ENCODE peak calls at places on chromosomes 4 and X, in six cellular contexts. Y is mesendoderm, A is hepatic stellate cell, X is omental fat pad, P is type B pancreatic cell, S is nucleus accumbens. V is an unnamed sample.

GRCh38 chrX:116490091-116490490 is 27.3 kb upstream of the CT83 start:
- DNase-seq in A (no peak), P (no peak), Y (no peak), S (no peak), X (no peak), V (no peak)

GRCh38 chrX:66602381-66602938 is 36.4 kb downstream of the EDA2R start:
- DNase-seq in P (no peak), S (peak; percentile 39), A (no peak), X (no peak), Y (peak; percentile 12), V (no peak)

GRCh38 chrX:153327561-153327960 is 6.0 kb upstream of the PNMA6F start:
- DNase-seq in P (no peak), S (no peak), Y (no peak), X (no peak), A (no peak), V (no peak)

GRCh38 chrX:119899125-119899524 is 3.4 kb downstream of the AKAP14 start:
- DNase-seq in X (no peak), P (no peak), S (no peak), A (no peak), Y (no peak), V (no peak)

GRCh38 chr4:95517799-95518198 is 31.0 kb downstream of the UNC5C start:
- DNase-seq in P (no peak), X (no peak), Y (no peak), S (no peak), A (no peak), V (no peak)

GRCh38 chr4:16897991-16898827 is at the start of gene LDB2:
- DNase-seq in A (peak; percentile 52), P (no peak), Y (peak; percentile 97), S (peak; percentile 17), X (no peak), V (peak; percentile 92)

GRCh38 chr4:2931765-2932560 is 31.2 kb downstream of the NOP14 start:
- DNase-seq in S (no peak), Y (no peak), A (no peak), P (no peak), X (no peak), V (no peak)

GRCh38 chrX:108261541-108262218 is 170.1 kb downstream of the ATG4A start:
- DNase-seq in Y (no peak), S (no peak), P (no peak), A (no peak), X (no peak), V (peak; percentile 92)

GRCh38 chr4:159455675-159456235 is 352.9 kb downstream of the RAPGEF2 start:
- DNase-seq in S (no peak), A (peak; percentile 47), Y (peak; percentile 65), X (no peak), P (no peak), V (peak; percentile 48)

GRCh38 chr4:183140911-183141320 is 41.9 kb downstream of the WWC2 start:
- DNase-seq in Y (peak; percentile 50), X (no peak), A (no peak), P (no peak), S (no peak), V (no peak)

GRCh38 chr4:177596035-177596434 is 153.8 kb upstream of the AGA start:
- DNase-seq in Y (peak; percentile 91), P (no peak), S (no peak), X (no peak), A (peak; percentile 42), V (peak; percentile 74)

GRCh38 chrX:39813631-39814246 is 284.0 kb downstream of the BCOR start:
- DNase-seq in P (no peak), A (no peak), S (peak; percentile 47), Y (no peak), X (no peak), V (peak; percentile 89)

GRCh38 chrX:46180258-46180687 is 364.9 kb downstream of the ZNF674 start:
- DNase-seq in S (no peak), A (peak; percentile 12), P (no peak), X (no peak), Y (peak; percentile 26), V (peak; percentile 56)

GRCh38 chr4:16764622-16765021 is 133.8 kb downstream of the LDB2 start:
- DNase-seq in P (no peak), A (no peak), Y (peak; percentile 70), S (no peak), X (no peak), V (no peak)

GRCh38 chrX:2282490-2283090 is 218.2 kb downstream of the DHRSX start:
- DNase-seq in X (no peak), Y (no peak), S (no peak), P (no peak), A (no peak), V (no peak)

GRCh38 chr4:132982151-132982550 is 166.9 kb upstream of the PCDH10 start:
- DNase-seq in P (no peak), X (no peak), A (no peak), S (no peak), Y (peak; percentile 93), V (peak; percentile 66)

GRCh38 chr4:128707864-128708263 is 101.6 kb upstream of the JADE1 start:
- DNase-seq in P (no peak), X (no peak), Y (no peak), S (no peak), A (no peak), V (peak; percentile 44)

GRCh38 chr4:152665691-152666410 is 13.9 kb downstream of the TMEM154 start:
- DNase-seq in P (no peak), Y (no peak), X (no peak), S (no peak), A (no peak), V (no peak)

GRCh38 chr4:37601527-37601926 is 84.6 kb downstream of the RELL1 start:
- DNase-seq in Y (no peak), P (no peak), A (peak; percentile 33), S (no peak), X (no peak), V (peak; percentile 71)

GRCh38 chrX:46819136-46819535 is 17.7 kb upstream of the RP2 start:
- DNase-seq in X (no peak), P (peak; percentile 36), S (no peak), A (no peak), Y (peak; percentile 52), V (no peak)

GRCh38 chr4:41363384-41363981 is 106.8 kb downstream of the UCHL1 start:
- DNase-seq in S (peak; percentile 25), P (no peak), X (no peak), Y (peak; percentile 54), A (no peak), V (peak; percentile 80)

GRCh38 chrX:42684062-42684461 is 93.9 kb downstream of the PPP1R2C start:
- DNase-seq in S (no peak), P (no peak), A (no peak), Y (no peak), X (no peak), V (no peak)

GRCh38 chr4:40915318-40916217 is 165.8 kb downstream of the NSUN7 start:
- DNase-seq in P (no peak), X (no peak), A (peak; percentile 31), S (no peak), Y (no peak), V (no peak)

GRCh38 chrX:14922437-14922836 is 49.2 kb downstream of the MOSPD2 start:
- DNase-seq in A (peak; percentile 33), P (no peak), S (no peak), Y (no peak), X (no peak), V (peak; percentile 94)

GRCh38 chr4:113406723-113407016 is 354.9 kb downstream of the CAMK2D start:
- DNase-seq in Y (no peak), X (no peak), S (no peak), A (no peak), P (no peak), V (no peak)

GRCh38 chr4:76547167-76547760 is 112.2 kb downstream of the SHROOM3 start:
- DNase-seq in S (no peak), Y (peak; percentile 52), X (no peak), A (no peak), P (no peak), V (no peak)

GRCh38 chrX:45472968-45473367 is 272.3 kb upstream of the DIPK2B start:
- DNase-seq in X (no peak), S (no peak), P (no peak), A (no peak), Y (no peak), V (peak; percentile 70)